ENCODE peak calls at places on chromosomes 12 and 14, in eight cellular contexts. M is CD8-positive, alpha-beta T cell; Z is iPS-NIHi11; R is brain microvascular endothelial cell; G is SW 1271; Q is HTR-8/SVneo; N is stimulated activated CD4-positive, alpha-beta T cell treated with anti-CD3 and anti-CD28 coated beads, Interleukin-4, amount 100 ng/mL, for 24 hours; L is AG04449. T is an unnamed sample.

GRCh38 chr12:9792961-9793617 is 32.4 kb upstream of the CD69 start:
- DNase-seq in R (peak; percentile 66), M (no peak), N (no peak), Q (no peak), Z (no peak), L (no peak), G (peak; percentile 71), T (peak; percentile 21)

GRCh38 chr14:33542338-33543290 is 408.3 kb downstream of the EGLN3 start:
- DNase-seq in R (no peak), G (no peak), L (no peak), Z (no peak), Q (no peak), M (no peak), N (no peak), T (no peak)

GRCh38 chr14:59103396-59103795 is 85.1 kb upstream of the DAAM1 start:
- DNase-seq in Z (no peak), M (no peak), N (no peak), G (no peak), R (no peak), L (no peak), Q (no peak), T (peak; percentile 37)

GRCh38 chr12:132270969-132271754 is 58.2 kb downstream of the GALNT9 start:
- DNase-seq in G (no peak), Q (no peak), L (no peak), Z (no peak), R (no peak), M (no peak), N (no peak), T (no peak)

GRCh38 chr12:41621288-41621687 is 433.2 kb downstream of the PDZRN4 start:
- DNase-seq in N (no peak), Z (no peak), R (no peak), Q (no peak), L (no peak), G (no peak), M (no peak), T (no peak)

GRCh38 chr14:31408421-31408820 is 11.9 kb downstream of the HEATR5A start:
- DNase-seq in Q (no peak), M (no peak), N (no peak), R (no peak), Z (no peak), L (no peak), G (no peak), T (no peak)

GRCh38 chr12:71041481-71041880 is 116.3 kb downstream of the TSPAN8 start:
- DNase-seq in L (no peak), M (no peak), Z (no peak), N (no peak), Q (no peak), R (no peak), G (no peak), T (no peak)

GRCh38 chr12:52918351-52918750 is 13.5 kb upstream of the KRT8 start:
- DNase-seq in Z (no peak), R (no peak), G (no peak), L (no peak), M (no peak), Q (no peak), N (no peak), T (no peak)

GRCh38 chr14:103891667-103892215 is 36.5 kb upstream of the TDRD9 start:
- DNase-seq in L (no peak), Q (no peak), Z (peak; percentile 13), G (no peak), M (no peak), N (no peak), R (no peak), T (no peak)

GRCh38 chr12:53866727-53867126 is 71.9 kb upstream of the HOXC13 start:
- DNase-seq in G (no peak), Z (no peak), M (no peak), L (no peak), Q (no peak), R (no peak), N (no peak), T (no peak)

GRCh38 chr14:105168496-105168978 is at the start of gene JAG2:
- DNase-seq in Q (peak; percentile 52), M (peak; percentile 54), G (peak; percentile 27), R (peak; percentile 12), Z (peak; percentile 83), N (peak; percentile 60), L (no peak), T (no peak)

GRCh38 chr12:93223440-93224426 is 154.0 kb upstream of the NUDT4 start:
- DNase-seq in Q (no peak), L (no peak), G (no peak), M (no peak), R (no peak), N (no peak), Z (no peak), T (no peak)

GRCh38 chr14:34361504-34362011 is 100.5 kb downstream of the SPTSSA start:
- DNase-seq in Q (no peak), N (no peak), L (no peak), R (no peak), M (no peak), G (no peak), Z (no peak), T (no peak)

GRCh38 chr12:4274960-4275868 is 1.7 kb downstream of the CCND2 start:
- DNase-seq in R (no peak), L (no peak), N (no peak), Z (no peak), Q (no peak), G (no peak), M (no peak), T (no peak)

GRCh38 chr12:64531665-64532334 is 78.5 kb upstream of the RASSF3 start:
- DNase-seq in M (no peak), G (no peak), L (no peak), Q (no peak), Z (peak; percentile 33), N (no peak), R (no peak), T (no peak)

GRCh38 chr12:75913502-75914110 is 118.0 kb downstream of the PHLDA1 start:
- DNase-seq in G (no peak), Z (peak; percentile 16), Q (no peak), N (peak; percentile 68), M (no peak), R (no peak), L (no peak), T (no peak)

GRCh38 chr14:44847910-44848309 is 113.8 kb downstream of the KLHL28 start:
- DNase-seq in N (no peak), Q (no peak), R (no peak), L (no peak), Z (no peak), M (no peak), G (no peak), T (no peak)

GRCh38 chr12:94637714-94638113 is 12.6 kb downstream of the TMCC3 start:
- DNase-seq in L (no peak), G (no peak), Q (no peak), N (no peak), R (no peak), Z (no peak), M (no peak), T (no peak)

GRCh38 chr12:125057708-125058107 is 7.5 kb upstream of the AACS start:
- DNase-seq in M (no peak), L (no peak), Q (no peak), N (no peak), R (no peak), Z (no peak), G (no peak), T (no peak)

GRCh38 chr12:51591020-51591901 is at the start of gene SCN8A:
- DNase-seq in Q (peak; percentile 51), N (peak; percentile 57), L (no peak), G (peak; percentile 52), Z (peak; percentile 31), R (no peak), M (peak; percentile 59), T (no peak)

GRCh38 chr12:7118914-7119313 is 9.8 kb downstream of the RBP5 start:
- DNase-seq in R (no peak), L (no peak), N (no peak), Z (no peak), G (no peak), M (no peak), Q (no peak), T (no peak)

GRCh38 chr12:29545102-29545467 is 47.6 kb upstream of the OVCH1 start:
- DNase-seq in N (no peak), M (no peak), L (no peak), R (no peak), Z (no peak), G (no peak), Q (no peak), T (no peak)

GRCh38 chr12:47882796-47883546 is 21.8 kb downstream of the VDR start:
- DNase-seq in Q (no peak), M (no peak), R (no peak), Z (no peak), G (no peak), L (no peak), N (peak; percentile 48), T (no peak)

GRCh38 chr12:131123817-131124216 is 170.1 kb downstream of the ADGRD1 start:
- DNase-seq in L (no peak), M (no peak), G (no peak), Q (no peak), Z (no peak), R (no peak), N (no peak), T (no peak)

GRCh38 chr14:85960781-85961180 is 430.8 kb downstream of the FLRT2 start:
- DNase-seq in Z (no peak), M (no peak), G (no peak), R (no peak), Q (no peak), L (no peak), N (no peak), T (no peak)

GRCh38 chr12:106091421-106091820 is 47.3 kb downstream of the NUAK1 start:
- DNase-seq in L (no peak), Z (no peak), N (no peak), M (no peak), R (no peak), G (no peak), Q (no peak), T (no peak)

GRCh38 chr14:69685217-69685616 is 73.8 kb downstream of the SUSD6 start:
- DNase-seq in L (no peak), G (no peak), Q (no peak), N (peak; percentile 86), M (no peak), Z (no peak), R (no peak), T (no peak)

GRCh38 chr14:72401632-72402428 is 469.6 kb downstream of the RGS6 start:
- DNase-seq in M (peak; percentile 23), G (no peak), R (peak; percentile 9), Q (no peak), N (no peak), L (no peak), Z (no peak), T (no peak)

GRCh38 chr14:99595034-99595433 is 9.0 kb downstream of the CCDC85C start:
- DNase-seq in R (no peak), M (no peak), G (no peak), N (peak; percentile 46), Q (no peak), Z (no peak), L (no peak), T (no peak)

GRCh38 chr14:87430810-87431209 is 562.2 kb downstream of the GALC start:
- DNase-seq in N (no peak), G (no peak), M (no peak), R (no peak), L (no peak), Z (no peak), Q (no peak), T (no peak)

GRCh38 chr14:76810953-76811400 is 1.7 kb downstream of the ANGEL1 start:
- DNase-seq in Q (peak; percentile 40), Z (peak; percentile 27), N (peak; percentile 26), L (no peak), G (peak; percentile 31), M (no peak), R (peak; percentile 37), T (no peak)

GRCh38 chr12:10540776-10541205 is 35.1 kb downstream of the EIF2S3B start:
- DNase-seq in R (peak; percentile 1), Q (no peak), M (no peak), Z (no peak), G (no peak), N (no peak), L (no peak), T (no peak)

GRCh38 chr14:93799617-93800016 is 11.3 kb upstream of the PRIMA1 start:
- DNase-seq in G (no peak), Q (no peak), Z (no peak), L (no peak), M (no peak), N (no peak), R (no peak), T (no peak)

GRCh38 chr12:27696293-27696652 is at the start of gene REP15:
- DNase-seq in R (no peak), G (no peak), Z (no peak), Q (no peak), N (no peak), L (no peak), M (no peak), T (no peak)